ENCODE peak calls at places on chromosomes 5 and 9, in eight cellular contexts. P is aorta; R is iPS DF 6.9; E is caudate nucleus; U is NT2/D1; T is CD4-positive, alpha-beta T cell; S is kidney tubule cell; F is neural crest cell. O is an unnamed sample.

GRCh38 chr5:102722930-102723329 is 32.2 kb upstream of the PAM start:
- DNase-seq in P (no peak), E (no peak), T (no peak), F (no peak), R (no peak), S (peak; percentile 80), U (no peak), O (no peak)

GRCh38 chr5:180628827-180629702 is 20.3 kb downstream of the FLT4 start:
- DNase-seq in E (no peak), S (no peak), T (no peak), R (no peak), F (no peak), U (no peak), P (no peak), O (no peak)

GRCh38 chr9:115513148-115513547 is 395.2 kb upstream of the TNC start:
- DNase-seq in P (no peak), R (no peak), U (no peak), T (no peak), F (no peak), E (no peak), S (no peak), O (peak; percentile 65)

GRCh38 chr9:18338042-18338441 is 135.9 kb upstream of the ADAMTSL1 start:
- DNase-seq in S (peak; percentile 82), P (no peak), R (no peak), T (no peak), E (no peak), F (no peak), U (no peak), O (no peak)

GRCh38 chr5:108869066-108869465 is 121.4 kb downstream of the FER start:
- DNase-seq in T (no peak), E (no peak), P (no peak), R (no peak), S (no peak), U (no peak), F (no peak), O (no peak)

GRCh38 chr9:33785914-33786313 is 9.4 kb upstream of the PRSS3 start:
- DNase-seq in U (no peak), F (no peak), E (no peak), S (no peak), R (no peak), T (no peak), P (no peak), O (peak; percentile 8)

GRCh38 chr9:5953743-5954707 is 61.4 kb downstream of the RANBP6 start:
- DNase-seq in E (no peak), S (peak; percentile 63), P (no peak), F (no peak), R (no peak), U (no peak), T (no peak), O (peak; percentile 65)

GRCh38 chr5:176748967-176749935 is 61.1 kb upstream of the UNC5A start:
- DNase-seq in P (no peak), T (no peak), S (peak; percentile 27), F (no peak), U (no peak), R (no peak), E (no peak), O (no peak)

GRCh38 chr5:136563489-136563888 is 198.1 kb upstream of the TRPC7 start:
- DNase-seq in P (no peak), F (no peak), S (no peak), E (no peak), T (no peak), U (peak; percentile 6), R (no peak), O (peak; percentile 90)

GRCh38 chr5:99034336-99034735 is 105.5 kb upstream of the CHD1 start:
- DNase-seq in T (no peak), P (no peak), E (no peak), R (no peak), F (no peak), S (no peak), U (no peak), O (peak; percentile 88)

GRCh38 chr5:119083679-119084078 is 12.8 kb downstream of the DMXL1 start:
- DNase-seq in R (no peak), F (no peak), P (no peak), U (no peak), T (no peak), S (no peak), E (no peak), O (no peak)

GRCh38 chr9:137763271-137763955 is 114.2 kb upstream of the CACNA1B start:
- DNase-seq in R (no peak), S (no peak), T (no peak), P (no peak), F (no peak), E (no peak), U (no peak), O (no peak)

GRCh38 chr9:35341585-35341984 is 148.3 kb upstream of the RUSC2 start:
- DNase-seq in P (peak; percentile 81), R (no peak), T (no peak), S (no peak), U (no peak), F (no peak), E (peak; percentile 25), O (no peak)

GRCh38 chr9:128091571-128091970 is 23.5 kb downstream of the SLC25A25 start:
- DNase-seq in P (no peak), T (no peak), F (no peak), S (no peak), U (no peak), E (no peak), R (no peak), O (no peak)

GRCh38 chr9:134367061-134367460 is 40.8 kb downstream of the RXRA start:
- DNase-seq in P (no peak), S (no peak), E (no peak), F (no peak), T (no peak), U (no peak), R (no peak), O (no peak)

GRCh38 chr9:129415954-129416651 is 204.8 kb downstream of the C9orf50 start:
- DNase-seq in E (no peak), P (no peak), R (no peak), F (no peak), S (no peak), U (no peak), T (no peak), O (peak; percentile 97)

GRCh38 chr5:149581931-149582768 is 852 bp downstream of the ARHGEF37 start:
- DNase-seq in P (no peak), R (no peak), F (no peak), E (no peak), S (peak; percentile 42), T (no peak), U (no peak), O (peak; percentile 19)

GRCh38 chr5:87437724-87438123 is 25.0 kb upstream of the CCNH start:
- DNase-seq in T (no peak), S (no peak), E (no peak), F (no peak), P (no peak), R (no peak), U (no peak), O (no peak)

GRCh38 chr9:72292184-72292787 is 72.7 kb downstream of the ZFAND5 start:
- DNase-seq in P (no peak), T (no peak), R (no peak), S (peak; percentile 63), F (no peak), E (no peak), U (no peak), O (peak; percentile 63)

GRCh38 chr9:134171316-134172197 is 7.2 kb upstream of the RNU6ATAC start:
- DNase-seq in R (no peak), P (no peak), T (no peak), E (no peak), F (no peak), U (no peak), S (no peak), O (no peak)

GRCh38 chr5:31291323-31291854 is 97.9 kb downstream of the CDH6 start:
- DNase-seq in R (no peak), P (no peak), U (no peak), E (no peak), F (no peak), S (peak; percentile 15), T (no peak), O (no peak)

GRCh38 chr9:127162046-127162445 is 39.6 kb upstream of the ANGPTL2 start:
- DNase-seq in R (no peak), T (no peak), E (no peak), U (no peak), F (no peak), P (no peak), S (no peak), O (no peak)

GRCh38 chr5:73292816-73293459 is 119.9 kb downstream of the TMEM174 start:
- DNase-seq in U (no peak), S (no peak), P (no peak), T (no peak), F (no peak), R (no peak), E (no peak), O (no peak)

GRCh38 chr5:85500869-85501268 is 1116.2 kb upstream of the EDIL3 start:
- DNase-seq in P (no peak), U (peak; percentile 8), E (no peak), T (no peak), F (no peak), R (no peak), S (no peak), O (peak; percentile 83)

GRCh38 chr5:72645447-72645846 is 138.2 kb upstream of the ZNF366 start:
- DNase-seq in S (no peak), R (no peak), U (no peak), F (no peak), E (no peak), T (no peak), P (no peak), O (peak; percentile 20)

GRCh38 chr9:135001526-135001925 is 83.8 kb upstream of the FCN1 start:
- DNase-seq in F (no peak), E (no peak), S (no peak), R (no peak), U (no peak), T (no peak), P (no peak), O (no peak)

GRCh38 chr5:371811-372555 is 50.5 kb downstream of the AHRR start:
- DNase-seq in E (no peak), P (peak; percentile 33), S (no peak), T (peak; percentile 16), R (no peak), F (no peak), U (no peak), O (no peak)

GRCh38 chr5:14144586-14145355 is 1.6 kb downstream of the TRIO start:
- DNase-seq in E (peak; percentile 38), P (peak; percentile 72), S (peak; percentile 83), T (peak; percentile 35), R (no peak), U (no peak), F (peak; percentile 35), O (peak; percentile 67)

GRCh38 chr5:180596115-180596667 is 4.9 kb upstream of the SCGB3A1 start:
- DNase-seq in E (no peak), F (no peak), U (no peak), S (no peak), R (no peak), P (no peak), T (no peak), O (no peak)

GRCh38 chr5:76861616-76862015 is 11.8 kb downstream of the S100Z start:
- DNase-seq in E (no peak), F (no peak), R (no peak), U (no peak), P (no peak), T (no peak), S (no peak), O (no peak)

GRCh38 chr5:131533844-131534243 is 101.2 kb downstream of the RAPGEF6 start:
- DNase-seq in T (no peak), P (no peak), R (no peak), E (no peak), S (no peak), F (no peak), U (no peak), O (no peak)

GRCh38 chr5:74256947-74257573 is 383.5 kb downstream of the ENC1 start:
- DNase-seq in P (no peak), R (no peak), U (no peak), T (no peak), E (no peak), S (no peak), F (no peak), O (no peak)

GRCh38 chr5:102762828-102763227 is 7.7 kb downstream of the PAM start:
- DNase-seq in U (no peak), E (no peak), R (no peak), T (no peak), F (no peak), P (no peak), S (peak; percentile 49), O (no peak)

GRCh38 chr5:176658007-176658599 is 10.8 kb downstream of the TSPAN17 start:
- DNase-seq in S (peak; percentile 74), P (peak; percentile 74), T (peak; percentile 70), F (peak; percentile 70), E (peak; percentile 30), U (peak; percentile 50), R (peak; percentile 75), O (peak; percentile 82)